ENCODE peak calls at places on chromosomes 16 and 17, in seven cellular contexts. W is cardiac muscle cell, B is heart left ventricle, Z is brain microvascular endothelial cell, H is breast epithelium, A is left ventricle myocardium inferior, F is AG04450. V is an unnamed sample. For H3K27me3, the result is how much of the 10 kb centered on the place peaks cover.

GRCh38 chr16:30416047-30416603 is 8.7 kb downstream of the ZNF771 start:
- DNase-seq in W (no peak), B (no peak), Z (no peak), H (no peak), A (no peak), F (no peak), V (no peak)

GRCh38 chr16:82824408-82824807 is 197.6 kb downstream of the CDH13 start:
- DNase-seq in W (no peak), B (no peak), Z (no peak), H (no peak), A (no peak), F (no peak), V (no peak)

GRCh38 chr16:66271074-66272060 is 95.1 kb upstream of the CDH5 start:
- DNase-seq in W (no peak), B (no peak), Z (no peak), H (peak), A (no peak), F (no peak), V (no peak)

GRCh38 chr16:23060458-23061320 is 88.6 kb downstream of the USP31 start:
- DNase-seq in W (peak), B (peak), Z (peak), H (peak), A (peak), F (peak), V (peak)

GRCh38 chr16:47043200-47043599 is 69.7 kb upstream of the DNAJA2 start:
- DNase-seq in W (no peak), B (no peak), Z (no peak), H (no peak), A (no peak), F (no peak), V (no peak)

GRCh38 chr16:14485131-14485551 is 144.9 kb downstream of the PARN start:
- DNase-seq in W (peak), B (no peak), Z (no peak), H (no peak), A (no peak), F (no peak), V (no peak)

GRCh38 chr16:2212362-2213324 is 2.0 kb upstream of the BRICD5 start:
- DNase-seq in W (no peak), B (peak), Z (no peak), H (peak), A (peak), F (no peak), V (no peak)

GRCh38 chr17:64190468-64190867 is 60.5 kb upstream of the ERN1 start:
- DNase-seq in W (no peak), B (peak), Z (no peak), H (no peak), A (no peak), F (no peak), V (no peak)

GRCh38 chr17:58756246-58757161 is 850 bp downstream of the PPM1E start:
- DNase-seq in W (peak), B (no peak), Z (no peak), H (no peak), A (no peak), F (no peak), V (peak)

GRCh38 chr17:61492759-61493526 is 40.7 kb downstream of the TBX4 start:
- DNase-seq in W (peak), B (no peak), Z (no peak), H (no peak), A (no peak), F (no peak), V (no peak)

DNA sequence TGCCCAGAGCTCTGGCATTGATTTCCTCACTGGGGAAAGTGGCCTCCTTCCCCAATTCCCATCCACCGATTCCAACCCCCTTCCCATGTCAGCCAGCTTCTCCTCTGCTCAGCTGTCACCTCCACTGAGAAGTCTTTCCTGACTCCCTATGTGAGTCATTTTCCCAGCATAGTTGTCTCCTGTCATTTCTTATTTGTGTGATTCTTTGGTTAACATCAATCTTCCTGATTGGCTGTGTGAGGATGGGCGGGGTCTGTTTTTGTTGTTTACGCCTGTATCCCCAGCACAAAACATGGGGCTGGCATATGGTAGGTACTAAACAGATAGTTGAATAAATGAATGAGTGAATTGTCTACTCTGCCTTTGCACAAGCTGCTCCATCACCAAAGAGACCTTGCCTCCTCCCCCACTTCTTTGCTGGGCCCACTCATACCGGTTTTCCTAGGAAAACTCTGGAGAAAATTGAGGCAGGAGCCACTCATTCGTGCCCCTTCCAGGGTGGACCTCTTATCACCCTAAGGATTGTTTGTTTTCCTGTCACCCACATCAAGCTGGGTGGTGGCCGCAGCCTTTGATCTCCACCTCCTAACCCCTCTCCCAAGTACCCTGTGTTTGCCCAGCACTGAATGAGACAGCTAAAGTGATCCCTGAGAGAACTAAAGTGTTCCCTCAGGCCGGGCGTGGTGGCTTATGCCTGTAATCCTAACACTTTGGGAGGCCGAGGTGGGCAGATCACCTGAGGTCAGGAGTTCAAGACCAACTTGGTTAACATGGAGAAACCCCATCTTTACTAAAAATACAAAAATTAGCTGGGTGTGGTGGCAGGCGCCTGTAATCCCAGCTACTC is 1.2 kb upstream of the GRB7 start:
- DNase-seq in W (no peak), B (no peak), Z (no peak), H (no peak), A (no peak), F (no peak), V (no peak)
- H3K27me3 ChIP-seq in W (under half), B (under half), Z (under half), H (under half), A (half or more), F (under half), V (under half)

GRCh38 chr16:50566336-50566962 is 18.3 kb downstream of the NKD1 start:
- DNase-seq in W (no peak), B (no peak), Z (no peak), H (no peak), A (no peak), F (no peak), V (no peak)

GRCh38 chr16:50563989-50564388 is 15.8 kb downstream of the NKD1 start:
- DNase-seq in W (no peak), B (no peak), Z (no peak), H (no peak), A (no peak), F (no peak), V (peak)

GRCh38 chr16:50567651-50568050 is 19.5 kb downstream of the NKD1 start:
- DNase-seq in W (no peak), B (no peak), Z (no peak), H (no peak), A (no peak), F (no peak), V (no peak)

GRCh38 chr16:50562657-50563056 is 14.5 kb downstream of the NKD1 start:
- DNase-seq in W (no peak), B (no peak), Z (no peak), H (no peak), A (no peak), F (no peak), V (no peak)

DNA sequence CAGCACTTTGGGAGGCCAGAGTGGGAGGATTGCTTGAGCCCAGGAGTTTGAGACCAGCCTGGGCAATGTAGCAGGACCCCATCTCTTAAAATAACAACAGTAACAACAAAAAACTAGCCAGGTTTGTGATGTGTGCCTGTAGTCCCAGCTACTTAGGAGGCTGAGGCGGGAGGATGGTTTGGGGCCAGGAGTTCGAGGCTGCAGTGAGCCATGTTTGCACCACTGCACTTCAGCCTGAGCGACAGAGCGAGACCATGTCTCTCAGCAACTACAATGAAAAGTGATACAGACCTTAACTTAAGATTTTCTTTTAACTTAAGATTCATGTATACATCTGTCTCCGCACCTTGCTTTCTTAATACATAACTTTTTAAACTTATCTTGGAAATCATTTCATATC is 17.2 kb downstream of the NKD1 start:
- DNase-seq in W (no peak), B (no peak), Z (no peak), H (no peak), A (no peak), F (no peak), V (no peak)
- H3K27me3 ChIP-seq in W (under half), B (under half), Z (under half), H (under half), A (under half), F (under half), V (under half)

DNA sequence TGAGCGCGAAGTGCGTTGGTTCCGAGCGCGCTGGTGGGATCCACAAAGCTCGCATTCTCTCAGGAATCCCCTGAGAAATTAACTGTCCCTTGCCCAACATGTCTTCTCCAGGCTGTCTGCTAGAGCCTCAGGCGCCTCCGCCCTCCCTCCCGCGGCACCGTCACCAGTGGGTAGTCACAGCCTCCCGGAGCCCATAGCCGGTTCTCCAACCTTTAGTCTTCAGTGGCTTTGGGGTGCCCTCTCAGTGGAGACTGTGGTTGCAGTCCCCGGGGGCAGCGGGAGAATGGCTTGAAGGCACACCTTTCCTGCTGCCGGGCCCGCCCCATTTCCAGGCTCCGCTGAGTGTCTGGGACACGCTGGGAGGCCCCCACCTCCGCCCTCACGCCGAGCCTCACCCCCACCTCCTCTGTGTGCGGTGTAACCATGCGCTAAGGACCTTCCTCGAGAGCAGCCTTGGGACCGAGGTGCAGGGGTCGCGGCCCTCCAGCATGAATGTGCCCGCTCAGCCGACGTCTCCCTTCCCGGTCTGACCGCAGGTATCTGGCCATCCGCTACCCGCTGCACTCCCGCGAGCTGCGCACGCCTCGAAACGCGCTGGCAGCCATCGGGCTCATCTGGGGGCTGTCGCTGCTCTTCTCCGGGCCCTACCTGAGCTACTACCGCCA is 1.7 kb downstream of the GALR2 start:
- DNase-seq in W (no peak), B (no peak), Z (no peak), H (no peak), A (no peak), F (no peak), V (no peak)
- H3K27me3 ChIP-seq in W (half or more), B (under half), Z (half or more), H (half or more), A (half or more), F (half or more), V (half or more)

GRCh38 chr16:67539691-67540635 is 11.3 kb downstream of the RIPOR1 start:
- DNase-seq in W (no peak), B (no peak), Z (no peak), H (no peak), A (no peak), F (no peak), V (no peak)

GRCh38 chr16:67537636-67538591 is 9.3 kb downstream of the RIPOR1 start:
- DNase-seq in W (peak), B (peak), Z (no peak), H (no peak), A (peak), F (no peak), V (no peak)

GRCh38 chr16:67537270-67537635 is 8.6 kb downstream of the RIPOR1 start:
- DNase-seq in W (peak), B (peak), Z (no peak), H (no peak), A (peak), F (no peak), V (no peak)

GRCh38 chr16:67539271-67539670 is 10.6 kb downstream of the RIPOR1 start:
- DNase-seq in W (no peak), B (no peak), Z (no peak), H (no peak), A (no peak), F (no peak), V (no peak)

GRCh38 chr16:67538666-67539101 is 10.1 kb downstream of the RIPOR1 start:
- DNase-seq in W (peak), B (no peak), Z (peak), H (no peak), A (no peak), F (no peak), V (no peak)
- H3K27me3 ChIP-seq in W (half or more), B (under half), Z (under half), H (under half), A (under half), F (under half), V (under half)

GRCh38 chr17:3104322-3104721 is at the start of gene OR1D2:
- DNase-seq in W (no peak), B (no peak), Z (no peak), H (no peak), A (no peak), F (no peak), V (no peak)
- H3K27me3 ChIP-seq in W (under half), B (under half), Z (under half), H (under half), A (under half), F (under half), V (under half)

GRCh38 chr17:79633154-79633553 is 22.3 kb upstream of the RBFOX3 start:
- DNase-seq in W (no peak), B (no peak), Z (no peak), H (no peak), A (peak), F (no peak), V (no peak)

GRCh38 chr17:79630821-79631639 is 20.2 kb upstream of the RBFOX3 start:
- DNase-seq in W (no peak), B (peak), Z (no peak), H (no peak), A (peak), F (no peak), V (no peak)

GRCh38 chr17:79632432-79632735 is 21.5 kb upstream of the RBFOX3 start:
- DNase-seq in W (no peak), B (no peak), Z (no peak), H (no peak), A (peak), F (no peak), V (no peak)

GRCh38 chr17:79631640-79632431 is 21.0 kb upstream of the RBFOX3 start:
- DNase-seq in W (no peak), B (no peak), Z (no peak), H (no peak), A (peak), F (no peak), V (no peak)

GRCh38 chr17:79633937-79634813 is 23.3 kb upstream of the RBFOX3 start:
- DNase-seq in W (no peak), B (no peak), Z (no peak), H (no peak), A (peak), F (no peak), V (no peak)
- H3K27me3 ChIP-seq in W (under half), B (under half), Z (under half), H (under half), A (half or more), F (under half), V (under half)

GRCh38 chr17:81803728-81804558 is at the start of gene GCGR:
- DNase-seq in W (no peak), B (no peak), Z (no peak), H (no peak), A (no peak), F (no peak), V (no peak)

GRCh38 chr17:81801327-81801726 is 2.6 kb upstream of the GCGR start:
- DNase-seq in W (no peak), B (no peak), Z (no peak), H (no peak), A (no peak), F (no peak), V (no peak)

GRCh38 chr17:81802856-81803643 is 900 bp upstream of the GCGR start:
- DNase-seq in W (no peak), B (no peak), Z (no peak), H (no peak), A (no peak), F (no peak), V (no peak)

GRCh38 chr17:81804559-81805399 is 829 bp downstream of the GCGR start:
- DNase-seq in W (no peak), B (no peak), Z (no peak), H (no peak), A (no peak), F (no peak), V (no peak)

GRCh38 chr17:81802048-81802758 is 1.7 kb upstream of the GCGR start:
- DNase-seq in W (no peak), B (no peak), Z (no peak), H (no peak), A (no peak), F (no peak), V (no peak)
- H3K27me3 ChIP-seq in W (half or more), B (under half), Z (half or more), H (half or more), A (half or more), F (half or more), V (half or more)

GRCh38 chr17:32876414-32877163 is at the start of gene MYO1D:
- DNase-seq in W (no peak), B (peak), Z (no peak), H (peak), A (peak), F (no peak), V (peak)
- H3K27me3 ChIP-seq in W (under half), B (under half), Z (under half), H (under half), A (under half), F (under half), V (under half)

DNA sequence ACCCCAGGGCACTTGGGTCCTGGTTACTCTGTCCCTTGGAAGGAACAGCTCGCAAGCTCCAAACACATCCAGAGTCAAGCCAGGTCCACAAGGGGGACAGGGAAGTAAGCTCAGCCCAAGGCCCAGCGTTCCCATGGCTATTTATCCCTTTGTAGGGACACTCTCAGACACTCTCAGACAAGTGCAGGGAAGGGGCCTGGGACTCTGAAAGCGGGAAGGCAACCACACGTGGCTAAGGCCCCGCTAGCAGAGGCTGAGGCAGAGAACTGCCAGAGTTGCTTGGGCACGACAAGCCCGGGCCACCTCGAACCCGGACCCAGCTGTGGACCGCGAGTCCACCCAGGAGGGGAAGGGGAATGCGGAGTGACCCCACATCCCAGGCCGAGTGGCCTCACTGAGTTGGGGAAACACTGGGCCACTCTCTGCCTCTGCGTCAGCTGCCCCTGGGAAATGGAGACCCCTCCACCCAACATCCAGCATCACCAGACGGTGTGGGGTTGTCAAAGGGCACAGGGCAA is 10.2 kb downstream of the NPTX1 start:
- DNase-seq in W (no peak), B (no peak), Z (no peak), H (no peak), A (no peak), F (no peak), V (no peak)
- H3K27me3 ChIP-seq in W (half or more), B (under half), Z (under half), H (half or more), A (half or more), F (under half), V (under half)

GRCh38 chr17:79950711-79951110 is 85.0 kb downstream of the TBC1D16 start:
- DNase-seq in W (no peak), B (peak), Z (no peak), H (no peak), A (no peak), F (no peak), V (no peak)

GRCh38 chr17:79948918-79949645 is 86.6 kb downstream of the TBC1D16 start:
- DNase-seq in W (no peak), B (peak), Z (no peak), H (no peak), A (peak), F (no peak), V (no peak)

GRCh38 chr17:79948406-79948917 is 87.2 kb downstream of the TBC1D16 start:
- DNase-seq in W (no peak), B (peak), Z (no peak), H (no peak), A (peak), F (no peak), V (no peak)

GRCh38 chr17:79950306-79950705 is 85.4 kb downstream of the TBC1D16 start:
- DNase-seq in W (no peak), B (peak), Z (no peak), H (no peak), A (peak), F (no peak), V (no peak)

DNA sequence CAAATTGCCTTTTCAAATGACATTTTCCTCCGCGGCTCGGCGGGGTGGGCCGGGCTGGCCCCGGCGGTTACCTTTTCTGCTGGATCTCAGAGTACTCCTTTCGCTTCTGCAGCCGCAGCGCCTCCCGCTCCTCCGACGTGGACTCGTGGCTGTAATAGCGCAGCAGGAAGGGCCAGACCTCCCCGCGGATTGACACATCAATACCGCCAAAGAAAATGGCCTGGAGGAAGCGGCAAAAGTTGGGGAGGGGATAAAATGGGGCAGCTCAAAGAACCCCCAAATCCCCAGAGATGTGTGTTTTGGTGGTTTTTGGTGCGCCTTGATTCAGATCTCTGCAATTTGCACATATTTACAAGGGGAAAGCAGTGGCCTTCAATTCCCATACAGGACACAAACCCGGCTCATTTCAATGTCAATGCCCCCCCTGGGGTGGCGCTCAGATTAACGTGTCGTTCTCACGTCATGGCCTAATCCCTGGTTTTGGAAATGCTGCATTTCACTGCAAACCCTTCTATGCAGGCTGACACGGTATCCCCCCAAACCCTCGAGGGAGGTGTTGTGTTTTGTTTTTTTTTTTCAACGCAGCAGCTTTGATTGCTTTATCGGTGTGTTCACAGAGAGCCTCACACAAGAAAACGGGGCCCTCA is 85.9 kb downstream of the TBC1D16 start:
- DNase-seq in W (no peak), B (peak), Z (no peak), H (no peak), A (peak), F (no peak), V (no peak)
- H3K27me3 ChIP-seq in W (under half), B (under half), Z (under half), H (under half), A (under half), F (under half), V (under half)

V was measured in MG63.